ENCODE peak calls at places on chromosomes 11 and 22, in six cellular contexts. G is small intestine; V is stomach; C is heart left ventricle; Q is CD4-positive, alpha-beta memory T cell; U is left ventricle myocardium inferior. T is an unnamed sample. For H3K9me3, the result is how much of the 10 kb centered on the place peaks cover.

GRCh38 chr22:42947211-42947990 is 67.5 kb downstream of the PACSIN2 start:
- DNase-seq in C (peak), V (peak), U (peak), G (no peak), Q (no peak), T (peak)

GRCh38 chr11:61334434-61335354 is 1.7 kb downstream of the TKFC start:
- DNase-seq in V (no peak), U (no peak), G (peak), Q (no peak), C (no peak), T (no peak)

GRCh38 chr11:7911011-7911410 is 20.1 kb downstream of the OR10A6 start:
- DNase-seq in C (no peak), V (no peak), U (no peak), G (no peak), Q (no peak), T (no peak)

GRCh38 chr22:19974233-19974861 is 32.7 kb upstream of the TXNRD2 start:
- DNase-seq in Q (no peak), G (peak), U (no peak), V (peak), C (no peak), T (peak)

GRCh38 chr11:110011595-110011994 is 81.6 kb upstream of the ZC3H12C start:
- DNase-seq in G (no peak), V (no peak), U (no peak), Q (no peak), C (no peak), T (no peak)

GRCh38 chr11:116861539-116861938 is 24.1 kb upstream of the APOA1 start:
- DNase-seq in V (no peak), G (no peak), U (no peak), Q (no peak), C (no peak), T (no peak)

GRCh38 chr11:36018967-36019596 is 75.2 kb downstream of the LDLRAD3 start:
- DNase-seq in C (no peak), G (no peak), Q (no peak), V (no peak), U (no peak), T (no peak)

GRCh38 chr11:45158210-45158644 is 11.8 kb downstream of the PRDM11 start:
- DNase-seq in U (no peak), V (no peak), Q (no peak), C (peak), G (no peak), T (no peak)

GRCh38 chr22:24510694-24511625 is 15.8 kb downstream of the UPB1 start:
- DNase-seq in G (peak), Q (no peak), U (peak), C (no peak), V (peak), T (no peak)

GRCh38 chr22:49548356-49549202 is 279.1 kb downstream of the BRD1 start:
- DNase-seq in U (no peak), G (no peak), V (no peak), Q (no peak), C (no peak), T (no peak)

GRCh38 chr11:16917941-16918340 is 96.3 kb downstream of the PLEKHA7 start:
- DNase-seq in U (no peak), G (peak), V (no peak), Q (no peak), C (no peak), T (no peak)

GRCh38 chr11:124801636-124802312 is 1.6 kb upstream of the MSANTD2 start:
- DNase-seq in Q (no peak), U (no peak), V (no peak), C (no peak), G (no peak), T (no peak)

GRCh38 chr22:50002791-50003190 is 9.8 kb downstream of the IL17REL start:
- DNase-seq in C (no peak), Q (no peak), U (no peak), G (no peak), V (no peak), T (no peak)

GRCh38 chr11:70899616-70900015 is 352.8 kb downstream of the SHANK2 start:
- DNase-seq in Q (no peak), C (no peak), U (no peak), G (no peak), V (no peak), T (no peak)
- H3K9me3 ChIP-seq in Q (under half), C (under half), U (under half), G (under half), V (under half), T (under half)

DNA sequence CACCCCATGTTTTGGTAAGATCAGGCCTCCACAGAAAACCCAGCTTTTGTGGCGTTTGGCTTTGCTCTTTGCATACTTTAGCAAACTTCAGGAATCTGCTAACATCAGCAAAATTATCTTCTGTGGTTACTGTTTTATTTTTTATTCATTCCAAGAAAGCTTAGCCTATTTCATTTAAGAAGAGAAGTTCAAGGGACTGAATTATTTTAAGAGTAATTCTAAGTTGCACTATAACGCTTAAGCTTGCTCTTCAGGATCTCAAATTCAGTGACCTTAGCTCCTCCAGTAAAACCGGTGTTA is 1.1 kb downstream of the JHY start:
- DNase-seq in U (no peak), G (no peak), Q (no peak), V (no peak), C (no peak), T (no peak)
- H3K4me3 ChIP-seq in U (peak), G (peak), Q (peak), V (peak), C (no peak), T (peak)

GRCh38 chr11:55342901-55343300 is at the start of gene OR4A16:
- DNase-seq in Q (no peak), U (no peak), G (no peak), V (no peak), C (no peak), T (no peak)

DNA sequence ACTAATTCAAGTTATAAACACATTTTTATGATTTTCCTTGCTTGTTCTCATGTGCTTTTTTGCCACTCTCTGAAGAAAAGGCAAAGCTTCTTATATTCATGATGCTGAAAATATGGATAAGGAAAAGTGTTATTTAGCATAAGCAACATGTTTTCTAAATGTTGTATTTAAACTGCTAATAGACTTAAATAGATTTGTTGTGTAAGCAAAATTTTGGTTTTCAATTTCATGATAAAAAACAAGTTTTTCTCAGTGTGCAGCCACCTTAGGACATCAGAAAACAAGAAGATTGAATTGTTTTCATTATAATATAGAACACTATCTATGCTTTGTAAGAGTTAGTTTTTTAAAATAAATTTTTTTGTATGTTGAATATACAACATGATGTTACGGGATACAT is 2.3 kb downstream of the OR4A16 start:
- DNase-seq in V (no peak), Q (no peak), U (no peak), C (no peak), G (no peak), T (no peak)
- H3K9me3 ChIP-seq in V (under half), Q (under half), U (under half), C (under half), G (under half), T (under half)

GRCh38 chr22:33570110-33570509 is 350.2 kb downstream of the LARGE1 start:
- DNase-seq in Q (no peak), C (no peak), U (no peak), G (no peak), V (no peak), T (no peak)

GRCh38 chr22:33568934-33569496 is 351.3 kb downstream of the LARGE1 start:
- DNase-seq in U (no peak), C (no peak), G (no peak), Q (no peak), V (no peak), T (no peak)

GRCh38 chr22:33565580-33565995 is 354.7 kb downstream of the LARGE1 start:
- DNase-seq in G (no peak), Q (no peak), V (no peak), C (no peak), U (peak), T (no peak)

GRCh38 chr22:33573479-33573878 is 346.8 kb downstream of the LARGE1 start:
- DNase-seq in U (no peak), V (no peak), G (no peak), Q (no peak), C (no peak), T (no peak)

DNA sequence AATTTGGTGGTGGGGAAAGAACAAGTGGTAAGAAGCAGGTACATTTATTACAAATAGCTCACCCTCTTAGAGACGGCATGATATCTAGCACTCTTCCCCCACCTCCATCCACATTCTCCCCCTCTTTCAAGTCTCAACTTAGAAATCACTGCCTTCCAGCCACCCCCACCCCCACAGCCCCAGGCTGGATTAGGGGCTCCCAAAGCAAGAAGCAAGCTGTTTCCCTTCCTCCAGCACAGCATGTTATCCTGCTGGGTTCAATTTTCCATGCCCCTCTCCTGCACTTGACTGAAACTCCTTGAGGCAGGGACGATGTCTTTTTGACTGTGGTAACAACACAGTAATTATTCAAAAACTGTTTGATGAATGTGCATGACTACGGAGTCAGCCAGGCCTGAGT is 350.7 kb downstream of the LARGE1 start:
- DNase-seq in C (no peak), V (no peak), G (no peak), Q (no peak), U (no peak), T (no peak)
- H3K4me3 ChIP-seq in C (no peak), V (no peak), G (no peak), Q (no peak), U (no peak), T (no peak)

DNA sequence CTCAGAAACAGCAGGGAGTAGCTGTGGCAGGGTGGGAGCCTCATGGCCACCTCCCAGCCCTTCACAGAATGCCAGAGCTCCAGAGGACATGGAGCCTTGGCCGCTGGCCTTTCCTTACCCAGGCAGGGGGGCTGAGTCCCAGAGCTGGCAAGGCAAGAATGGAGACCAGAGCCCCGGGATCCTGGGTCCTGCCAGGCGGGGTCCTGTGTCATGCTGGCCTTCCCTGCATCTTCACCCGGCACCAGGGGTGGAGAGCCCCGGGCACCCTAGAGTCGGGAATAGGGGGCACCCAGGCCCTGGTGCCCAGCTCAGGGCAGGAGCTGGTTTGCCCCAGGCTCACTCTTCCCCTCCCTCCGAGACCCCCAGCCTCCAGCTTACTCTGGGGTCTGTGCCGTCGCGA is 519.9 kb downstream of the TBC1D22A start:
- DNase-seq in U (no peak), C (no peak), V (no peak), Q (no peak), G (no peak), T (no peak)
- H3K9me3 ChIP-seq in U (under half), C (under half), V (under half), Q (under half), G (under half), T (under half)

GRCh38 chr22:44179196-44179988 is 1.3 kb upstream of the PARVG start:
- DNase-seq in G (no peak), Q (no peak), V (no peak), U (no peak), C (no peak), T (no peak)

GRCh38 chr22:44181912-44182590 is 1.3 kb downstream of the PARVG start:
- DNase-seq in Q (no peak), C (no peak), G (no peak), U (no peak), V (no peak), T (no peak)

GRCh38 chr22:44181033-44181911 is 547 bp downstream of the PARVG start:
- DNase-seq in G (peak), C (no peak), U (peak), Q (peak), V (peak), T (no peak)

GRCh38 chr22:44179989-44180705 is 578 bp upstream of the PARVG start:
- DNase-seq in G (no peak), V (no peak), U (no peak), C (no peak), Q (no peak), T (no peak)

GRCh38 chr22:44180706-44181032 is at the start of gene PARVG:
- DNase-seq in Q (peak), G (peak), V (no peak), C (no peak), U (no peak), T (no peak)
- H3K4me3 ChIP-seq in Q (peak), G (peak), V (peak), C (peak), U (peak), T (no peak)

GRCh38 chr22:47859891-47860290 is 1097.4 kb downstream of the TBC1D22A start:
- DNase-seq in G (no peak), Q (no peak), C (no peak), V (no peak), U (no peak), T (no peak)
- H3K9me3 ChIP-seq in G (under half), Q (under half), C (under half), V (under half), U (under half), T (under half)

GRCh38 chr22:26481694-26482093 is 1.9 kb downstream of the HPS4 start:
- DNase-seq in C (no peak), V (no peak), G (no peak), U (no peak), Q (no peak), T (no peak)
- H3K4me3 ChIP-seq in C (no peak), V (no peak), G (no peak), U (peak), Q (no peak), T (no peak)

T was measured in HAP-1.